ENCODE peak calls at places on chromosomes 11 and 22, in five cellular contexts. One of them, this sample, is unnamed.
A peak's percentile ranks its signal among the peaks of the same experiment; 100 is the strongest.

GRCh38 chr22:48428556-48429371 is 1398.9 kb downstream of the BRD1 start:
- DNase-seq in fibroblast of lung: no peak
- DNase-seq in fibroblast of mammary gland: no peak
- DNase-seq in WTC11: no peak
- DNase-seq in lower lobe of right lung: no peak
- DNase-seq in this sample: no peak

GRCh38 chr22:22343603-22344276 is 99.2 kb downstream of the VPREB1 start:
- DNase-seq in fibroblast of mammary gland: no peak
- DNase-seq in WTC11: no peak
- DNase-seq in fibroblast of lung: no peak
- DNase-seq in lower lobe of right lung: no peak
- DNase-seq in this sample: no peak

GRCh38 chr22:30291334-30291892 is 2.1 kb upstream of the CASTOR1 start:
- DNase-seq in lower lobe of right lung: no peak
- DNase-seq in fibroblast of mammary gland: no peak
- DNase-seq in WTC11: no peak
- DNase-seq in fibroblast of lung: no peak
- DNase-seq in this sample: no peak

GRCh38 chr11:92384316-92384715 is 159.7 kb downstream of the FAT3 start:
- DNase-seq in fibroblast of mammary gland: peak; percentile 78
- DNase-seq in fibroblast of lung: peak; percentile 62
- DNase-seq in WTC11: no peak
- DNase-seq in lower lobe of right lung: no peak
- DNase-seq in this sample: no peak

GRCh38 chr11:131579932-131580387 is 209.5 kb downstream of the NTM start:
- DNase-seq in fibroblast of mammary gland: peak; percentile 21
- DNase-seq in WTC11: peak; percentile 70
- DNase-seq in fibroblast of lung: peak; percentile 43
- DNase-seq in lower lobe of right lung: no peak
- DNase-seq in this sample: no peak

GRCh38 chr11:129995163-129995562 is 7.5 kb downstream of the PRDM10 start:
- DNase-seq in lower lobe of right lung: no peak
- DNase-seq in WTC11: no peak
- DNase-seq in fibroblast of lung: no peak
- DNase-seq in fibroblast of mammary gland: no peak
- DNase-seq in this sample: no peak

GRCh38 chr11:93249437-93250210 is 51.8 kb upstream of the SLC36A4 start:
- DNase-seq in lower lobe of right lung: no peak
- DNase-seq in WTC11: no peak
- DNase-seq in fibroblast of mammary gland: no peak
- DNase-seq in fibroblast of lung: peak; percentile 31
- DNase-seq in this sample: no peak

GRCh38 chr11:121063728-121064127 is 37.3 kb upstream of the TECTA start:
- DNase-seq in WTC11: no peak
- DNase-seq in lower lobe of right lung: no peak
- DNase-seq in fibroblast of lung: peak; percentile 4
- DNase-seq in fibroblast of mammary gland: peak; percentile 11
- DNase-seq in this sample: no peak

GRCh38 chr11:18723991-18724390 is 2.0 kb downstream of the IGSF22 start:
- DNase-seq in WTC11: no peak
- DNase-seq in lower lobe of right lung: no peak
- DNase-seq in fibroblast of lung: no peak
- DNase-seq in fibroblast of mammary gland: no peak
- DNase-seq in this sample: no peak

GRCh38 chr22:24994070-24994763 is 41.7 kb downstream of the KIAA1671 start:
- DNase-seq in fibroblast of mammary gland: peak; percentile 20
- DNase-seq in fibroblast of lung: no peak
- DNase-seq in lower lobe of right lung: no peak
- DNase-seq in WTC11: peak; percentile 64
- DNase-seq in this sample: no peak

GRCh38 chr11:111322534-111322933 is 24.2 kb downstream of the POU2AF3 start:
- DNase-seq in fibroblast of mammary gland: no peak
- DNase-seq in fibroblast of lung: no peak
- DNase-seq in WTC11: no peak
- DNase-seq in lower lobe of right lung: no peak
- DNase-seq in this sample: no peak

GRCh38 chr11:128942272-128942612 is 429 bp downstream of the TP53AIP1 start:
- DNase-seq in lower lobe of right lung: no peak
- DNase-seq in fibroblast of lung: no peak
- DNase-seq in WTC11: no peak
- DNase-seq in fibroblast of mammary gland: no peak
- DNase-seq in this sample: no peak

GRCh38 chr11:1372660-1373059 is 17.1 kb upstream of the BRSK2 start:
- DNase-seq in fibroblast of mammary gland: no peak
- DNase-seq in WTC11: no peak
- DNase-seq in fibroblast of lung: no peak
- DNase-seq in lower lobe of right lung: no peak
- DNase-seq in this sample: no peak

GRCh38 chr11:112834277-112834755 is 126.9 kb upstream of the NCAM1 start:
- DNase-seq in WTC11: no peak
- DNase-seq in lower lobe of right lung: no peak
- DNase-seq in fibroblast of lung: no peak
- DNase-seq in fibroblast of mammary gland: no peak
- DNase-seq in this sample: no peak

GRCh38 chr11:120974980-120975379 is 48.9 kb upstream of the TBCEL start:
- DNase-seq in fibroblast of lung: no peak
- DNase-seq in fibroblast of mammary gland: no peak
- DNase-seq in WTC11: no peak
- DNase-seq in lower lobe of right lung: no peak
- DNase-seq in this sample: no peak

GRCh38 chr22:24423519-24424000 is 3.8 kb upstream of the ADORA2A start:
- DNase-seq in lower lobe of right lung: peak; percentile 82
- DNase-seq in fibroblast of mammary gland: no peak
- DNase-seq in WTC11: peak; percentile 69
- DNase-seq in fibroblast of lung: no peak
- DNase-seq in this sample: peak; percentile 72

GRCh38 chr22:28933321-28933720 is 49.9 kb downstream of the ZNRF3 start:
- DNase-seq in lower lobe of right lung: no peak
- DNase-seq in fibroblast of mammary gland: no peak
- DNase-seq in WTC11: no peak
- DNase-seq in fibroblast of lung: no peak
- DNase-seq in this sample: no peak

GRCh38 chr11:116189378-116190170 is 583.2 kb downstream of the BUD13 start:
- DNase-seq in fibroblast of mammary gland: no peak
- DNase-seq in WTC11: peak; percentile 41
- DNase-seq in lower lobe of right lung: no peak
- DNase-seq in fibroblast of lung: no peak
- DNase-seq in this sample: no peak

GRCh38 chr11:73402834-73403185 is 26.6 kb downstream of the RELT start:
- DNase-seq in fibroblast of lung: no peak
- DNase-seq in lower lobe of right lung: no peak
- DNase-seq in WTC11: no peak
- DNase-seq in fibroblast of mammary gland: no peak
- DNase-seq in this sample: no peak

GRCh38 chr11:1042626-1043562 is 6.4 kb upstream of the MUC6 start:
- DNase-seq in WTC11: no peak
- DNase-seq in fibroblast of mammary gland: no peak
- DNase-seq in lower lobe of right lung: peak; percentile 42
- DNase-seq in fibroblast of lung: no peak
- DNase-seq in this sample: no peak

GRCh38 chr22:37855462-37855861 is 6.2 kb downstream of the EIF3L start:
- DNase-seq in lower lobe of right lung: no peak
- DNase-seq in WTC11: no peak
- DNase-seq in fibroblast of mammary gland: no peak
- DNase-seq in fibroblast of lung: no peak
- DNase-seq in this sample: no peak

GRCh38 chr11:10847960-10848860 is 9.6 kb downstream of the ZBED5 start:
- DNase-seq in fibroblast of mammary gland: no peak
- DNase-seq in lower lobe of right lung: no peak
- DNase-seq in WTC11: no peak
- DNase-seq in fibroblast of lung: no peak
- DNase-seq in this sample: no peak

GRCh38 chr11:27207025-27207650 is 155.9 kb downstream of the CCDC34 start:
- DNase-seq in lower lobe of right lung: no peak
- DNase-seq in fibroblast of mammary gland: no peak
- DNase-seq in fibroblast of lung: no peak
- DNase-seq in WTC11: no peak
- DNase-seq in this sample: no peak

GRCh38 chr11:70454197-70454767 is 56.0 kb downstream of the CTTN start:
- DNase-seq in WTC11: no peak
- DNase-seq in fibroblast of mammary gland: no peak
- DNase-seq in lower lobe of right lung: no peak
- DNase-seq in fibroblast of lung: no peak
- DNase-seq in this sample: no peak

GRCh38 chr11:70443043-70444030 is 45.0 kb downstream of the CTTN start:
- DNase-seq in fibroblast of lung: no peak
- DNase-seq in lower lobe of right lung: no peak
- DNase-seq in WTC11: no peak
- DNase-seq in fibroblast of mammary gland: no peak
- DNase-seq in this sample: no peak

GRCh38 chr11:70445091-70445490 is 46.8 kb downstream of the CTTN start:
- DNase-seq in fibroblast of mammary gland: no peak
- DNase-seq in fibroblast of lung: no peak
- DNase-seq in WTC11: no peak
- DNase-seq in lower lobe of right lung: no peak
- DNase-seq in this sample: no peak

GRCh38 chr11:70445605-70446004 is 47.3 kb downstream of the CTTN start:
- DNase-seq in lower lobe of right lung: no peak
- DNase-seq in WTC11: no peak
- DNase-seq in fibroblast of mammary gland: no peak
- DNase-seq in fibroblast of lung: no peak
- DNase-seq in this sample: no peak

DNA sequence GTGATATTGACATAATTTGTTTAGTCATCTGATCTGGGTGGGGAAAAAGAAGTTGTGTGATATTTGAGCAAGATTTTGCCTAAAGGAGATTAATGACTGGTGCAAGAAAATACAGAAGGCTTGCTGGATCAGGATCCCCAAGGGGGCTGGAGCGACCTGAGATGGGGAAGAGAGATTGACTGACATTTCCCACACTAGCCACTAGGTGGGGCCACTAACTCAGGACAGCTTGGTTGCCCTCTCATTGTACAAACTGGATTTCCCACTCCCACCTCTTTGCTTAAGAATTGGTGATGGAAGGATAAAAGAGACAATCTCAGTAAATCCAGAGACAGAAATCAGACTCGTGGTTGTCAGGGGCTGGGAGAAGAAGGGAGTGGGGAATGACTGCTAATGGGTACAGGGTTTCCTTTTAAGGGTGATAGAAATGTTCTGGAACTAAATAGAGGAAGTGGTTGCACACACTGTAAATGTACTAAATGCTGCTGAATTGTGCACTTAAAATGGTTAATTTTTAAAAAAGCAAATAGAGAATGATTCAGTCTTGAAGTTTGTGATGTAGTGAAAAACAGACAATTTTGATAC is 50.7 kb downstream of the CTTN start:
- DNase-seq in WTC11: peak; percentile 49
- DNase-seq in fibroblast of lung: no peak
- DNase-seq in fibroblast of mammary gland: no peak
- DNase-seq in lower lobe of right lung: no peak
- DNase-seq in this sample: no peak
- TF ChIP-seq CTCF in WTC11: peak; percentile 74
- TF ChIP-seq CTCF in fibroblast of lung: peak; percentile 7
- TF ChIP-seq CTCF in fibroblast of mammary gland: peak; percentile 56
- TF ChIP-seq CTCF in lower lobe of right lung: peak; percentile 23
- TF ChIP-seq CTCF in this sample: peak; percentile 22

GRCh38 chr22:45970709-45971388 is 6.1 kb downstream of the WNT7B start:
- DNase-seq in lower lobe of right lung: no peak
- DNase-seq in WTC11: no peak
- DNase-seq in fibroblast of lung: peak; percentile 44
- DNase-seq in fibroblast of mammary gland: peak; percentile 47
- DNase-seq in this sample: no peak
- TF ChIP-seq CTCF in lower lobe of right lung: no peak
- TF ChIP-seq CTCF in WTC11: no peak
- TF ChIP-seq CTCF in fibroblast of lung: no peak
- TF ChIP-seq CTCF in fibroblast of mammary gland: no peak
- TF ChIP-seq CTCF in this sample: no peak

DNA sequence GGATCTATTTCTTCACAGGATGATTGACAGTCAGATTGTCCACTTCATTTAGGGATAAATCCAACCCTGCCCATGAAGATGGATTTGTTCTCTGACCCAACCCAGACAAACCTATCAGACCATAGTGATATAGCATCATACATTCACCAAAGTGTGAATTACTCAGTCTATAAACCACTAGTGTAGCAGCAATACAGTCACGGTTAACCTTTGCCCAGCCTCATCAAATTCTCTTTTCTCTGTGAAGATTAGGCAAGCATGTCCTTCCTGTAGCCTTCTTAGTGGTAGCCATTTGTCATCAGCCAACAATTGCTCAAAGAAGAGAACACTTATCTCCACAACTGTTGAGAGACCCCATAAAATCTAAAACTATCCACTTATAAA is 14.4 kb upstream of the BIRC2 start:
- DNase-seq in fibroblast of lung: no peak
- DNase-seq in fibroblast of mammary gland: peak; percentile 35
- DNase-seq in WTC11: no peak
- DNase-seq in lower lobe of right lung: no peak
- DNase-seq in this sample: no peak
- TF ChIP-seq CTCF in fibroblast of lung: no peak
- TF ChIP-seq CTCF in fibroblast of mammary gland: no peak
- TF ChIP-seq CTCF in WTC11: no peak
- TF ChIP-seq CTCF in lower lobe of right lung: no peak
- TF ChIP-seq CTCF in this sample: no peak

DNA sequence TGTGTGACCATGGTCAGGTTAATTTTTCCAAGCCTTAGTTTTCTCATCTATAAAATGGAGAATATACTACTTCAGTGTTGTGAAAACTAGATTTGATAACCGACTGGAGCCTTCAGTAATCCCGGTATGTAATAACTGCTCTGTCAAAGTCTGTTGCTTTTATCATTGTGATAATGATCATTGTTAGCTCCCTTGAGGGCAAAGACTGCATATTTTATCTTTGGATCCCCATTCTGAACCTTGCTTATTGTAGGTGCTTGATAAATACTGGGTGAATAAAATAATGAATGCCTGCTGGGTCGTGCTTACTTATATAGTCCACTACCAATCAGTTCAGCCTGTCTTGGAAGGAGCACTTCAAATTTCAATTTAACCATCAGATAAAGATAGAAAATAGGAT is 105.3 kb downstream of the ARFGAP2 start:
- DNase-seq in fibroblast of lung: no peak
- DNase-seq in fibroblast of mammary gland: no peak
- DNase-seq in lower lobe of right lung: no peak
- DNase-seq in WTC11: no peak
- DNase-seq in this sample: no peak
- TF ChIP-seq CTCF in fibroblast of lung: no peak
- TF ChIP-seq CTCF in fibroblast of mammary gland: no peak
- TF ChIP-seq CTCF in lower lobe of right lung: no peak
- TF ChIP-seq CTCF in WTC11: no peak
- TF ChIP-seq CTCF in this sample: no peak

This sample was measured in natural killer cell.